ENCODE peak calls at places on chromosome 4, in ten cellular contexts. G is endothelial cell of umbilical vein, O is stomach, I is lower leg skin, H is transverse colon, E is A549, T is Peyer's patch, M is HCT116, P is esophagus squamous epithelium, Z is tibial nerve. L is an unnamed sample.

GRCh38 chr4:108546728-108547127 is 73.6 kb upstream of the RPL34 start:
- DNase-seq in G (no peak), O (no peak), I (no peak), H (no peak), E (no peak), T (no peak), M (no peak), P (no peak), Z (no peak), L (no peak)

GRCh38 chr4:83767017-83767541 is 231.2 kb downstream of the GPAT3 start:
- DNase-seq in G (no peak), O (no peak), I (no peak), H (no peak), E (no peak), T (no peak), M (no peak), P (no peak), Z (no peak), L (no peak)

GRCh38 chr4:105246712-105247111 is 100.0 kb downstream of the TET2 start:
- DNase-seq in G (no peak), O (no peak), I (no peak), H (no peak), E (no peak), T (no peak), M (no peak), P (no peak), Z (no peak), L (no peak)

GRCh38 chr4:158007566-158007965 is 165.3 kb downstream of the GASK1B start:
- DNase-seq in G (no peak), O (no peak), I (no peak), H (no peak), E (no peak), T (no peak), M (no peak), P (no peak), Z (no peak), L (no peak)

GRCh38 chr4:119337010-119337409 is 15.1 kb upstream of the FABP2 start:
- DNase-seq in G (peak; percentile 42), O (no peak), I (no peak), H (no peak), E (no peak), T (no peak), M (no peak), P (no peak), Z (no peak), L (peak; percentile 18)

GRCh38 chr4:171601091-171601490 is 212.1 kb upstream of the GALNTL6 start:
- DNase-seq in G (no peak), O (no peak), I (no peak), H (no peak), E (no peak), T (no peak), M (no peak), P (no peak), Z (no peak), L (no peak)

GRCh38 chr4:79255793-79256192 is 70.1 kb downstream of the NAA11 start:
- DNase-seq in G (no peak), O (no peak), I (no peak), H (no peak), E (no peak), T (no peak), M (no peak), P (no peak), Z (no peak), L (no peak)

GRCh38 chr4:174210952-174211490 is 72.4 kb downstream of the FBXO8 start:
- DNase-seq in G (no peak), O (no peak), I (no peak), H (no peak), E (no peak), T (no peak), M (no peak), P (no peak), Z (no peak), L (no peak)

GRCh38 chr4:89056953-89057398 is at the start of gene FAM13A:
- DNase-seq in G (peak; percentile 92), O (peak; percentile 85), I (peak; percentile 94), H (peak; percentile 72), E (peak; percentile 94), T (peak; percentile 87), M (peak; percentile 91), P (peak; percentile 3), Z (peak; percentile 68), L (peak; percentile 81)

GRCh38 chr4:155787113-155787710 is 28.4 kb downstream of the GUCY1B1 start:
- DNase-seq in G (peak; percentile 75), O (no peak), I (no peak), H (no peak), E (peak; percentile 49), T (no peak), M (peak; percentile 44), P (no peak), Z (no peak), L (peak; percentile 57)

GRCh38 chr4:34046580-34046979 is 2197.7 kb downstream of the ARAP2 start:
- DNase-seq in G (no peak), O (no peak), I (no peak), H (no peak), E (peak; percentile 57), T (no peak), M (peak; percentile 15), P (no peak), Z (no peak), L (peak; percentile 7)

GRCh38 chr4:54930226-54930625 is 195.2 kb downstream of the KDR start:
- DNase-seq in G (peak; percentile 99), O (no peak), I (no peak), H (no peak), E (no peak), T (no peak), M (no peak), P (no peak), Z (no peak), L (peak; percentile 7)

GRCh38 chr4:92303621-92304027 is at the start of gene GRID2:
- DNase-seq in G (peak; percentile 10), O (no peak), I (no peak), H (no peak), E (no peak), T (no peak), M (peak; percentile 7), P (no peak), Z (no peak), L (no peak)

GRCh38 chr4:54281060-54281781 is 52.1 kb downstream of the PDGFRA start:
- DNase-seq in G (peak; percentile 98), O (peak; percentile 92), I (peak; percentile 94), H (peak; percentile 29), E (peak; percentile 20), T (peak; percentile 63), M (no peak), P (no peak), Z (peak; percentile 41), L (no peak)

GRCh38 chr4:8710416-8710815 is 117.9 kb downstream of the CPZ start:
- DNase-seq in G (no peak), O (peak; percentile 11), I (peak; percentile 63), H (peak; percentile 2), E (no peak), T (no peak), M (no peak), P (no peak), Z (peak; percentile 3), L (no peak)

GRCh38 chr4:4664234-4664633 is 122.4 kb upstream of the STX18 start:
- DNase-seq in G (no peak), O (no peak), I (no peak), H (no peak), E (no peak), T (no peak), M (no peak), P (no peak), Z (no peak), L (no peak)
- TF ChIP-seq POLR2A in G (no peak), O (no peak), I (no peak), H (no peak), E (no peak), T (no peak), M (no peak), P (no peak), Z (no peak), L (no peak)

GRCh38 chr4:22999419-22999818 is 306.7 kb downstream of the GBA3 start:
- DNase-seq in G (no peak), O (no peak), I (no peak), H (no peak), E (peak; percentile 6), T (no peak), M (no peak), P (no peak), Z (no peak), L (peak; percentile 36)
- TF ChIP-seq CTCF in G (no peak), O (no peak), I (no peak), H (no peak), E (no peak), T (no peak), M (no peak), P (no peak), Z (no peak), L (peak; percentile 23)

GRCh38 chr4:15778742-15779231 is 659 bp downstream of the CD38 start:
- DNase-seq in G (no peak), O (no peak), I (no peak), H (peak; percentile 64), E (peak; percentile 41), T (peak; percentile 81), M (no peak), P (no peak), Z (no peak), L (peak; percentile 96)

GRCh38 chr4:15777697-15778096 is 431 bp upstream of the CD38 start:
- DNase-seq in G (no peak), O (no peak), I (no peak), H (no peak), E (no peak), T (no peak), M (no peak), P (no peak), Z (no peak), L (peak; percentile 55)

GRCh38 chr4:15776871-15777648 is 1.1 kb upstream of the CD38 start:
- DNase-seq in G (no peak), O (no peak), I (no peak), H (no peak), E (no peak), T (no peak), M (no peak), P (no peak), Z (no peak), L (peak; percentile 88)

GRCh38 chr4:15779336-15779735 is 1.2 kb downstream of the CD38 start:
- DNase-seq in G (peak; percentile 60), O (no peak), I (peak; percentile 88), H (peak; percentile 33), E (peak; percentile 75), T (peak; percentile 65), M (no peak), P (no peak), Z (no peak), L (peak; percentile 88)

DNA sequence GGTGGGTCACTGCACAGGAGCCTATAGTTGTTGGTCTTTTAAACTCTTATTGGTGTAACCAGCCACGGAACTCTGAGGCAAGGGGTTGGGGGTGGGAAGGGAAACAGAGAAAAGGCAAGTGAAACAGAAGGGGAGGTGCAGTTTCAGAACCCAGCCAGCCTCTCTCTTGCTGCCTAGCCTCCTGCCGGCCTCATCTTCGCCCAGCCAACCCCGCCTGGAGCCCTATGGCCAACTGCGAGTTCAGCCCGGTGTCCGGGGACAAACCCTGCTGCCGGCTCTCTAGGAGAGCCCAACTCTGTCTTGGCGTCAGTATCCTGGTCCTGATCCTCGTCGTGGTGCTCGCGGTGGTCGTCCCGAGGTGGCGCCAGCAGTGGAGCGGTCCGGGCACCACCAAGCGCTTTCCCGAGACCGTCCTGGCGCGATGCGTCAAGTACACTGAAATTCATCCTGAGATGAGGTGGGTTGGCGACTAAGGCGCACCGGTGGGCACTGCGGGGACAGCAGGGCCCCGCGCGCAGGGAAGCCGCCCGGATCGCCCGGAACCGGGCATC is at the start of gene CD38:
- DNase-seq in G (no peak), O (no peak), I (no peak), H (peak; percentile 68), E (peak; percentile 29), T (peak; percentile 84), M (no peak), P (no peak), Z (no peak), L (peak; percentile 88)
- TF ChIP-seq POLR2A in G (no peak), O (no peak), I (no peak), H (peak; percentile 11), E (no peak), T (no peak), M (no peak), P (peak; percentile 41), Z (no peak), L (no peak)

GRCh38 chr4:1261107-1261928 is 12.4 kb upstream of the CTBP1 start:
- DNase-seq in G (no peak), O (no peak), I (peak; percentile 80), H (no peak), E (no peak), T (peak; percentile 18), M (no peak), P (no peak), Z (no peak), L (no peak)
- TF ChIP-seq CTCF in G (no peak), O (no peak), I (no peak), H (no peak), E (no peak), T (no peak), M (no peak), P (no peak), Z (no peak), L (no peak)

L was measured in NB4.